ENCODE peak calls at places on chromosomes 12 and 14, in ten cellular contexts. R is midbrain, N is tibial artery, Z is GM06990, D is brain microvascular endothelial cell, F is left cardiac atrium, Y is T-helper 2 cell, P is fibroblast of the aortic adventitia, H is NCI-H460, Q is dorsolateral prefrontal cortex. E is an unnamed sample.

GRCh38 chr12:70448371-70448770 is 82.3 kb downstream of the KCNMB4 start:
- DNase-seq in R (no peak), N (no peak), Z (no peak), D (no peak), F (no peak), Y (no peak), P (peak; percentile 11), H (no peak), Q (no peak), E (no peak)

GRCh38 chr12:52360663-52361271 is 6.5 kb downstream of the KRT85 start:
- DNase-seq in R (no peak), N (peak; percentile 13), Z (no peak), D (no peak), F (no peak), Y (no peak), P (no peak), H (no peak), Q (no peak), E (no peak)

GRCh38 chr12:67107751-67108269 is 161.3 kb upstream of the CAND1 start:
- DNase-seq in R (no peak), N (no peak), Z (no peak), D (no peak), F (no peak), Y (no peak), P (no peak), H (no peak), Q (no peak), E (no peak)

GRCh38 chr14:22200977-22201605 is 387.9 kb downstream of the DAD1 start:
- DNase-seq in R (peak; percentile 20), N (no peak), Z (no peak), D (peak; percentile 61), F (no peak), Y (no peak), P (peak; percentile 27), H (peak; percentile 41), Q (no peak), E (peak; percentile 20)

GRCh38 chr12:93502802-93503623 is 35.7 kb downstream of the MRPL42 start:
- DNase-seq in R (peak; percentile 42), N (no peak), Z (no peak), D (peak; percentile 29), F (no peak), Y (peak; percentile 41), P (peak; percentile 67), H (peak; percentile 41), Q (no peak), E (peak; percentile 65)

GRCh38 chr12:104952816-104953215 is 5.3 kb downstream of the SLC41A2 start:
- DNase-seq in R (no peak), N (no peak), Z (no peak), D (no peak), F (no peak), Y (no peak), P (no peak), H (no peak), Q (no peak), E (no peak)

GRCh38 chr12:98863167-98863566 is 218.1 kb downstream of the APAF1 start:
- DNase-seq in R (peak; percentile 50), N (no peak), Z (no peak), D (no peak), F (no peak), Y (no peak), P (no peak), H (no peak), Q (no peak), E (no peak)

GRCh38 chr12:138898-139534 is 72.4 kb downstream of the IQSEC3 start:
- DNase-seq in R (no peak), N (no peak), Z (no peak), D (peak; percentile 11), F (peak; percentile 46), Y (no peak), P (peak; percentile 4), H (no peak), Q (no peak), E (no peak)

GRCh38 chr12:119665164-119665929 is 2.6 kb upstream of the PRKAB1 start:
- DNase-seq in R (no peak), N (no peak), Z (no peak), D (no peak), F (no peak), Y (no peak), P (no peak), H (no peak), Q (no peak), E (no peak)

GRCh38 chr12:43063642-43064041 is 474.1 kb upstream of the PRICKLE1 start:
- DNase-seq in R (no peak), N (peak; percentile 25), Z (no peak), D (peak; percentile 65), F (no peak), Y (no peak), P (peak; percentile 78), H (no peak), Q (no peak), E (no peak)

GRCh38 chr12:111201036-111201435 is 167.9 kb downstream of the PHETA1 start:
- DNase-seq in R (no peak), N (no peak), Z (no peak), D (no peak), F (no peak), Y (no peak), P (no peak), H (no peak), Q (no peak), E (no peak)